ENCODE peak calls at places on chromosomes 7 and 10, in five cellular contexts. V, F, H, X and D are unnamed samples.

GRCh38 chr10:10605551-10606081 is 412.1 kb upstream of the CELF2 start:
- DNase-seq in V (no peak), F (peak), H (no peak), X (no peak), D (peak)

GRCh38 chr7:47601119-47601880 is 19.4 kb upstream of the TNS3 start:
- DNase-seq in V (no peak), F (peak), H (no peak), X (no peak), D (peak)

GRCh38 chr10:133608855-133609254 is 17.7 kb downstream of the FRG2B start:
- DNase-seq in V (no peak), F (peak), H (no peak), X (no peak), D (peak)

GRCh38 chr10:98028168-98028770 is 2.2 kb downstream of the CRTAC1 start:
- DNase-seq in V (peak), F (peak), H (no peak), X (peak), D (peak)

GRCh38 chr10:90286941-90287340 is 570.9 kb downstream of the HTR7 start:
- DNase-seq in V (no peak), F (no peak), H (no peak), X (no peak), D (no peak)

GRCh38 chr7:33039257-33039904 is 23.2 kb downstream of the NT5C3A start:
- DNase-seq in V (no peak), F (peak), H (no peak), X (no peak), D (no peak)

GRCh38 chr10:31803606-31804195 is 124.9 kb downstream of the ARHGAP12 start:
- DNase-seq in V (no peak), F (no peak), H (no peak), X (no peak), D (no peak)

GRCh38 chr10:35130588-35131146 is 4.0 kb downstream of the CREM start:
- DNase-seq in V (no peak), F (no peak), H (no peak), X (no peak), D (no peak)

GRCh38 chr7:6649241-6649961 is 12.3 kb downstream of the ZNF316 start:
- DNase-seq in V (no peak), F (no peak), H (peak), X (no peak), D (no peak)

GRCh38 chr10:28263136-28263857 is 39.6 kb downstream of the MPP7 start:
- DNase-seq in V (no peak), F (no peak), H (no peak), X (no peak), D (no peak)

GRCh38 chr10:127063762-127064161 is 132.6 kb downstream of the INSYN2A start:
- DNase-seq in V (no peak), F (no peak), H (no peak), X (no peak), D (no peak)

GRCh38 chr7:43870316-43870715 is 999 bp upstream of the MRPS24 start:
- DNase-seq in V (no peak), F (no peak), H (no peak), X (no peak), D (no peak)

GRCh38 chr10:99860466-99860865 is 78.0 kb downstream of the ABCC2 start:
- DNase-seq in V (no peak), F (no peak), H (no peak), X (no peak), D (no peak)

GRCh38 chr10:11863353-11864105 is 40.4 kb downstream of the PROSER2 start:
- DNase-seq in V (no peak), F (no peak), H (no peak), X (no peak), D (no peak)

GRCh38 chr7:134789967-134790685 is 10.7 kb downstream of the CALD1 start:
- DNase-seq in V (no peak), F (peak), H (no peak), X (no peak), D (no peak)

GRCh38 chr10:122029503-122030199 is 40.7 kb downstream of the TACC2 start:
- DNase-seq in V (peak), F (no peak), H (no peak), X (no peak), D (no peak)

GRCh38 chr10:79454259-79454658 is 8.8 kb upstream of the ZCCHC24 start:
- DNase-seq in V (no peak), F (peak), H (no peak), X (no peak), D (peak)

GRCh38 chr7:55172161-55172560 is 153.3 kb downstream of the EGFR start:
- DNase-seq in V (no peak), F (no peak), H (no peak), X (no peak), D (no peak)

GRCh38 chr10:91006001-91006751 is 85.3 kb upstream of the ANKRD1 start:
- DNase-seq in V (peak), F (peak), H (no peak), X (peak), D (peak)

GRCh38 chr7:92134271-92135099 is at the start of gene CYP51A1:
- DNase-seq in V (peak), F (peak), H (peak), X (peak), D (peak)

GRCh38 chr7:34281260-34281659 is 375.9 kb downstream of the BMPER start:
- DNase-seq in V (no peak), F (peak), H (no peak), X (no peak), D (no peak)
- TF ChIP-seq CTCF in V (no peak), F (peak), H (no peak), X (no peak), D (peak)

GRCh38 chr10:118042827-118043242 is 3.9 kb downstream of the RAB11FIP2 start:
- DNase-seq in V (no peak), F (peak), H (no peak), X (no peak), D (no peak)

GRCh38 chr10:118045154-118045841 is 1.4 kb downstream of the RAB11FIP2 start:
- DNase-seq in V (no peak), F (peak), H (no peak), X (no peak), D (no peak)

GRCh38 chr10:118047363-118047719 is 600 bp upstream of the RAB11FIP2 start:
- DNase-seq in V (peak), F (no peak), H (peak), X (no peak), D (no peak)

GRCh38 chr10:118045842-118046490 is 775 bp downstream of the RAB11FIP2 start:
- DNase-seq in V (peak), F (peak), H (no peak), X (no peak), D (peak)

DNA sequence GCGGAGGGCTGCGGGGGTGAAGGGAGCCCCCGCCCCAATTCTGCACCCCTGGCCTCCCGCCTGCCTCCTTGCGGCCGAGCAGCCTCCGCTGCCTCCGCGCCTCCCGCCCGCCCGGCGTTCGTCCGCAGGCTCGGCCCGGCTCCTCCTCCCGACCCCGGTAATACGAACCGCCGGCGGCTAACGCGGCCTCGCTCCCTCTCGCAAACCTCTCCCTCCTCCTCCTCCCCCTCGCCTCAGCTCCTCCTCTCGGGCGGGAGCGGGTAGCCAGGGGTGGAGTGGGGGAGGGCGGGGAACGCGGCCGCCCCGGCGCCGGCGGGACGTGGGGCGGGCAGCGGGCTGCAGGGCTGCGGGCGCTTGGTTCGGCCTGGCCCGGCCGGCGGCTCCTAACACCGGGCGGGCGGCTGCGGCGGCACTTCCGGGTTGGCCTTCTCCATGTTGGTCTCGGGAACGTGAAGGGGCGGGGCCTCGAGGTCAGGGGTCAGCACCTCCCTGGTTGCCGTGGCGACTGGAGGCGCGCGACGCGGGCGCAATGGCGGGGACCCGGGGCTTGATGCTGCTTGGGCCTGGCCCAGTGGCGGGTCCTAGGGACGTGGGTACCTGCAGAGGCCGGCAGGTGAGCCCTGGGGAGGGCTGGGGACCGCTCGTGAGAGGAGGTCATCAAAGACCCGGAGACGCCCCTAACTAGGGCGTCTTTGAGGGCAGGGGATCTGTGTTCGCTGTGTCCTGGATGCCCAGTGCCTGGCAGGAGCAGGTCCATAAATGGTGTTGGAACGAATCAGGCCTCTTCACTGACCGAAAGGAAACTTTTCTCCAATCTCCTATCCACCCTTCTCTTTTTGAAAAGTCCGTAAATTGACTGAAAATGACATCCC is at the start of gene RAB11FIP2:
- DNase-seq in V (peak), F (peak), H (peak), X (peak), D (peak)
- TF ChIP-seq CTCF in V (no peak), F (no peak), H (no peak), X (no peak), D (peak)

DNA sequence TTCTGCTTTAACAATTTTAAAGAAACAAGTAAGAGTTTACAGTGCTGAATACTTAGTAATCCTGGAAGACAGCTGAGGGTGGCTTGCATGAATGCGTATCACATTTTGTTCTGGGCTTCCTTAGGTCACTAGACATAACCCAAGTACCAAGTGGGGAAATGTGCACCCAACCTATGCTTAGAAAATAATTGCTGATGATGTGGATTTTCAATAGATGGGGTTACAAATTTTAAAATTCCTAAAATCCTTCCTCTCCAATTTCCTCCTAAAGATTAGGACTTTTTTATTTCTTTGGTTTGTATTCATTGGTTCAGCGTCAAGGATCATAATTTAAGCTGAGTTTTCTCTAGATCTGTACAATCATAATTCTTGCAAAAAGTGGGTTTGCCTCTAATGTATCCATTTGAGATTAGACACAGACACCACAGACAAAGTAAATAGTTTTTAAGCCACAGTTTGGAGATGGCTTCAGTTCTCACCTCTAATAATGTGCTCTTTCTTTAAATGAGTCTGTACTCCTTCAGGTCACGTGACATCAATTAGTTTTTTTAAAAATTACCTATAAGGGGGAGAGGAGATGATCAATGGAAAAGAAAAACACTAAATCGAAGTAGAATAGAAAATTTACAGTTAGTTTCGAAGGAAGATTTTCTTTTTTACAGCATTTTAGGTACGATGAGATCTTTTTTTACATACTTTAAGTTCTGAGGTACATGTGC is 849.4 kb downstream of the KCNMA1 start:
- DNase-seq in V (no peak), F (no peak), H (no peak), X (no peak), D (no peak)
- TF ChIP-seq CTCF in V (no peak), F (no peak), H (no peak), X (no peak), D (no peak)

GRCh38 chr7:116242177-116242576 is 31.8 kb downstream of the TES start:
- DNase-seq in V (no peak), F (peak), H (no peak), X (no peak), D (peak)
- TF ChIP-seq CTCF in V (no peak), F (peak), H (no peak), X (no peak), D (peak)